ENCODE peak calls at places on chromosomes 7 and 10, in seven cellular contexts. Q, H, D, E, Z, T and L are unnamed samples.
A peak's percentile ranks its signal among the peaks of the same experiment; 100 is the strongest.

GRCh38 chr10:25934673-25935139 is 677 bp downstream of the MYO3A start:
- DNase-seq in T (no peak), Q (peak; percentile 47), H (no peak), E (no peak), Z (peak; percentile 71), D (no peak), L (no peak)

GRCh38 chr10:132305654-132306340 is 2.0 kb downstream of the STK32C start:
- DNase-seq in D (no peak), Z (no peak), E (no peak), H (no peak), Q (no peak), T (no peak), L (no peak)

GRCh38 chr10:104501449-104501848 is 139.6 kb upstream of the SORCS3 start:
- DNase-seq in E (no peak), D (no peak), H (no peak), Z (no peak), T (no peak), Q (no peak), L (no peak)

GRCh38 chr10:101783736-101784118 is 481 bp upstream of the NPM3 start:
- DNase-seq in Q (no peak), T (no peak), Z (peak; percentile 74), D (no peak), H (no peak), E (peak; percentile 1), L (no peak)

GRCh38 chr10:112955736-112956421 is 5.8 kb downstream of the TCF7L2 start:
- DNase-seq in D (no peak), T (no peak), Z (no peak), H (no peak), E (no peak), Q (no peak), L (no peak)

GRCh38 chr10:68665841-68666240 is 55.2 kb upstream of the CCAR1 start:
- DNase-seq in T (no peak), E (no peak), Z (no peak), Q (no peak), D (no peak), H (no peak), L (no peak)

GRCh38 chr10:30505543-30506298 is 71.7 kb downstream of the MAP3K8 start:
- DNase-seq in H (no peak), D (no peak), Q (no peak), E (no peak), T (no peak), Z (no peak), L (no peak)

GRCh38 chr7:91080351-91080750 is 183.9 kb upstream of the FZD1 start:
- DNase-seq in Z (no peak), E (no peak), H (no peak), T (no peak), Q (no peak), D (no peak), L (no peak)

GRCh38 chr7:2609001-2609411 is 22.8 kb upstream of the TTYH3 start:
- DNase-seq in H (no peak), E (peak; percentile 67), Q (peak; percentile 44), D (no peak), Z (peak; percentile 68), T (no peak), L (no peak)

GRCh38 chr7:39609084-39609461 is 14.3 kb upstream of the RALA start:
- DNase-seq in Q (no peak), Z (no peak), E (no peak), H (no peak), T (no peak), D (no peak), L (no peak)

GRCh38 chr7:102222445-102222844 is 64.2 kb upstream of the SH2B2 start:
- DNase-seq in T (no peak), Z (no peak), H (no peak), E (no peak), Q (no peak), D (no peak), L (no peak)

GRCh38 chr7:131948434-131949053 is 392.1 kb upstream of the PODXL start:
- DNase-seq in Q (no peak), H (no peak), D (no peak), Z (peak; percentile 53), T (peak; percentile 16), E (no peak), L (no peak)

GRCh38 chr10:83917519-83918506 is 221.5 kb upstream of the GHITM start:
- DNase-seq in D (no peak), Z (peak; percentile 66), Q (peak; percentile 37), H (no peak), T (no peak), E (peak; percentile 70), L (no peak)

GRCh38 chr10:125727436-125727835 is 7.9 kb downstream of the EDRF1 start:
- DNase-seq in E (no peak), Q (no peak), H (no peak), T (no peak), Z (no peak), D (no peak), L (no peak)

GRCh38 chr7:7434379-7434778 is 101.3 kb downstream of the COL28A1 start:
- DNase-seq in Q (no peak), T (no peak), Z (no peak), D (no peak), E (no peak), H (no peak), L (no peak)

GRCh38 chr10:132357286-132358058 is 25.5 kb downstream of the LRRC27 start:
- DNase-seq in E (no peak), D (no peak), T (no peak), Q (no peak), H (no peak), Z (no peak), L (no peak)

GRCh38 chr7:151696738-151697514 is 177.2 kb upstream of the RHEB start:
- DNase-seq in T (no peak), E (peak; percentile 81), H (peak; percentile 94), D (no peak), Q (no peak), Z (peak; percentile 47), L (no peak)

GRCh38 chr10:1571587-1572237 is 165.6 kb downstream of the ADARB2 start:
- DNase-seq in T (no peak), Q (no peak), Z (no peak), H (no peak), D (no peak), E (no peak), L (no peak)

GRCh38 chr7:122919643-122920181 is 33.5 kb upstream of the CADPS2 start:
- DNase-seq in Q (no peak), T (no peak), Z (no peak), E (no peak), H (no peak), D (no peak), L (no peak)

GRCh38 chr7:514651-515598 is 4.7 kb downstream of the PDGFA start:
- DNase-seq in Q (peak; percentile 48), D (no peak), H (no peak), Z (peak; percentile 77), T (no peak), E (no peak), L (no peak)